ENCODE peak calls at places on chromosome 21, in five cellular contexts. One of them, this sample, is unnamed.

GRCh38 chr21:37582613-37583012 is 216.0 kb downstream of the DYRK1A start:
- DNase-seq in WTC11: no peak
- DNase-seq in A549: peak
- DNase-seq in K562: peak
- DNase-seq in HCT116: peak
- DNase-seq in this sample: peak

GRCh38 chr21:37087188-37087587 is 14.1 kb downstream of the TTC3 start:
- DNase-seq in WTC11: no peak
- DNase-seq in A549: peak
- DNase-seq in K562: peak
- DNase-seq in HCT116: peak
- DNase-seq in this sample: peak

GRCh38 chr21:31364265-31364945 is 20.3 kb upstream of the TIAM1 start:
- DNase-seq in WTC11: no peak
- DNase-seq in A549: no peak
- DNase-seq in K562: no peak
- DNase-seq in HCT116: no peak
- DNase-seq in this sample: peak

GRCh38 chr21:14773777-14774345 is 227.7 kb upstream of the SAMSN1 start:
- DNase-seq in WTC11: peak
- DNase-seq in A549: peak
- DNase-seq in K562: peak
- DNase-seq in HCT116: peak
- DNase-seq in this sample: peak

GRCh38 chr21:31403596-31404333 is 59.7 kb upstream of the TIAM1 start:
- DNase-seq in WTC11: no peak
- DNase-seq in A549: no peak
- DNase-seq in K562: no peak
- DNase-seq in HCT116: no peak
- DNase-seq in this sample: no peak

GRCh38 chr21:27134513-27134912 is 167.6 kb upstream of the ADAMTS5 start:
- DNase-seq in WTC11: no peak
- DNase-seq in A549: no peak
- DNase-seq in K562: no peak
- DNase-seq in HCT116: no peak
- DNase-seq in this sample: no peak

GRCh38 chr21:16302851-16303282 is 573.1 kb downstream of the USP25 start:
- DNase-seq in WTC11: no peak
- DNase-seq in A549: peak
- DNase-seq in K562: no peak
- DNase-seq in HCT116: no peak
- DNase-seq in this sample: no peak

GRCh38 chr21:14545906-14546480 is at the start of gene SAMSN1:
- DNase-seq in WTC11: no peak
- DNase-seq in A549: no peak
- DNase-seq in K562: peak
- DNase-seq in HCT116: no peak
- DNase-seq in this sample: peak

GRCh38 chr21:22174746-22175145 is 1176.5 kb downstream of the NCAM2 start:
- DNase-seq in WTC11: no peak
- DNase-seq in A549: no peak
- DNase-seq in K562: no peak
- DNase-seq in HCT116: no peak
- DNase-seq in this sample: no peak

GRCh38 chr21:21045538-21045937 is 47.3 kb downstream of the NCAM2 start:
- DNase-seq in WTC11: no peak
- DNase-seq in A549: no peak
- DNase-seq in K562: no peak
- DNase-seq in HCT116: no peak
- DNase-seq in this sample: no peak

GRCh38 chr21:40466893-40467483 is 380.0 kb downstream of the DSCAM start:
- DNase-seq in WTC11: no peak
- DNase-seq in A549: peak
- DNase-seq in K562: no peak
- DNase-seq in HCT116: no peak
- DNase-seq in this sample: peak

GRCh38 chr21:16539041-16539440 is 809.3 kb downstream of the USP25 start:
- DNase-seq in WTC11: no peak
- DNase-seq in A549: no peak
- DNase-seq in K562: no peak
- DNase-seq in HCT116: no peak
- DNase-seq in this sample: no peak

GRCh38 chr21:38761531-38761930 is 44.2 kb upstream of the ETS2 start:
- DNase-seq in WTC11: no peak
- DNase-seq in A549: no peak
- DNase-seq in K562: no peak
- DNase-seq in HCT116: no peak
- DNase-seq in this sample: peak

GRCh38 chr21:14560139-14560538 is 14.0 kb upstream of the SAMSN1 start:
- DNase-seq in WTC11: no peak
- DNase-seq in A549: no peak
- DNase-seq in K562: no peak
- DNase-seq in HCT116: no peak
- DNase-seq in this sample: no peak

GRCh38 chr21:41025057-41025390 is 142.9 kb upstream of the BACE2 start:
- DNase-seq in WTC11: no peak
- DNase-seq in A549: no peak
- DNase-seq in K562: no peak
- DNase-seq in HCT116: no peak
- DNase-seq in this sample: no peak

GRCh38 chr21:17931080-17931479 is 111.9 kb upstream of the C21orf91 start:
- DNase-seq in WTC11: no peak
- DNase-seq in A549: peak
- DNase-seq in K562: no peak
- DNase-seq in HCT116: peak
- DNase-seq in this sample: peak

GRCh38 chr21:29637553-29637952 is 302.2 kb downstream of the GRIK1 start:
- DNase-seq in WTC11: no peak
- DNase-seq in A549: no peak
- DNase-seq in K562: no peak
- DNase-seq in HCT116: no peak
- DNase-seq in this sample: no peak

GRCh38 chr21:38680401-38680800 is 125.3 kb upstream of the ETS2 start:
- DNase-seq in WTC11: no peak
- DNase-seq in A549: no peak
- DNase-seq in K562: no peak
- DNase-seq in HCT116: no peak
- DNase-seq in this sample: no peak

GRCh38 chr21:39022901-39023693 is 160.2 kb downstream of the PSMG1 start:
- DNase-seq in WTC11: no peak
- DNase-seq in A549: no peak
- DNase-seq in K562: peak
- DNase-seq in HCT116: no peak
- DNase-seq in this sample: no peak

GRCh38 chr21:32131960-32132359 is 146.9 kb downstream of the MIS18A start:
- DNase-seq in WTC11: no peak
- DNase-seq in A549: peak
- DNase-seq in K562: peak
- DNase-seq in HCT116: no peak
- DNase-seq in this sample: peak

GRCh38 chr21:37579356-37579755 is 212.8 kb downstream of the DYRK1A start:
- DNase-seq in WTC11: no peak
- DNase-seq in A549: no peak
- DNase-seq in K562: no peak
- DNase-seq in HCT116: no peak
- DNase-seq in this sample: no peak

GRCh38 chr21:38811257-38811656 is 5.5 kb downstream of the ETS2 start:
- DNase-seq in WTC11: no peak
- DNase-seq in A549: peak
- DNase-seq in K562: no peak
- DNase-seq in HCT116: no peak
- DNase-seq in this sample: no peak

GRCh38 chr21:21898801-21899200 is 900.6 kb downstream of the NCAM2 start:
- DNase-seq in WTC11: no peak
- DNase-seq in A549: no peak
- DNase-seq in K562: no peak
- DNase-seq in HCT116: no peak
- DNase-seq in this sample: no peak

GRCh38 chr21:16954787-16955186 is 558.1 kb upstream of the CXADR start:
- DNase-seq in WTC11: no peak
- DNase-seq in A549: no peak
- DNase-seq in K562: no peak
- DNase-seq in HCT116: no peak
- DNase-seq in this sample: no peak

GRCh38 chr21:39088831-39089380 is 94.3 kb downstream of the PSMG1 start:
- DNase-seq in WTC11: no peak
- DNase-seq in A549: peak
- DNase-seq in K562: peak
- DNase-seq in HCT116: no peak
- DNase-seq in this sample: no peak

GRCh38 chr21:15604424-15604823 is 125.4 kb upstream of the USP25 start:
- DNase-seq in WTC11: no peak
- DNase-seq in A549: peak
- DNase-seq in K562: no peak
- DNase-seq in HCT116: no peak
- DNase-seq in this sample: no peak

GRCh38 chr21:38506606-38507331 is 8.5 kb upstream of the ERG start:
- DNase-seq in WTC11: peak
- DNase-seq in A549: no peak
- DNase-seq in K562: no peak
- DNase-seq in HCT116: no peak
- DNase-seq in this sample: peak

GRCh38 chr21:15841856-15842564 is 112.2 kb downstream of the USP25 start:
- DNase-seq in WTC11: no peak
- DNase-seq in A549: no peak
- DNase-seq in K562: no peak
- DNase-seq in HCT116: no peak
- DNase-seq in this sample: no peak

GRCh38 chr21:14591882-14592281 is 45.8 kb upstream of the SAMSN1 start:
- DNase-seq in WTC11: no peak
- DNase-seq in A549: no peak
- DNase-seq in K562: no peak
- DNase-seq in HCT116: no peak
- DNase-seq in this sample: peak

GRCh38 chr21:15631342-15631741 is 98.4 kb upstream of the USP25 start:
- DNase-seq in WTC11: no peak
- DNase-seq in A549: peak
- DNase-seq in K562: no peak
- DNase-seq in HCT116: no peak
- DNase-seq in this sample: no peak

GRCh38 chr21:15638856-15639549 is 90.8 kb upstream of the USP25 start:
- DNase-seq in WTC11: no peak
- DNase-seq in A549: no peak
- DNase-seq in K562: no peak
- DNase-seq in HCT116: no peak
- DNase-seq in this sample: no peak

GRCh38 chr21:17428484-17428869 is 84.4 kb upstream of the CXADR start:
- DNase-seq in WTC11: no peak
- DNase-seq in A549: no peak
- DNase-seq in K562: no peak
- DNase-seq in HCT116: no peak
- DNase-seq in this sample: no peak

GRCh38 chr21:41482321-41482720 is 25.6 kb downstream of the TMPRSS2 start:
- DNase-seq in WTC11: no peak
- DNase-seq in A549: no peak
- DNase-seq in K562: no peak
- DNase-seq in HCT116: no peak
- DNase-seq in this sample: no peak

GRCh38 chr21:37868896-37869295 is 47.4 kb downstream of the KCNJ6 start:
- DNase-seq in WTC11: no peak
- DNase-seq in A549: no peak
- DNase-seq in K562: no peak
- DNase-seq in HCT116: no peak
- DNase-seq in this sample: no peak

DNA sequence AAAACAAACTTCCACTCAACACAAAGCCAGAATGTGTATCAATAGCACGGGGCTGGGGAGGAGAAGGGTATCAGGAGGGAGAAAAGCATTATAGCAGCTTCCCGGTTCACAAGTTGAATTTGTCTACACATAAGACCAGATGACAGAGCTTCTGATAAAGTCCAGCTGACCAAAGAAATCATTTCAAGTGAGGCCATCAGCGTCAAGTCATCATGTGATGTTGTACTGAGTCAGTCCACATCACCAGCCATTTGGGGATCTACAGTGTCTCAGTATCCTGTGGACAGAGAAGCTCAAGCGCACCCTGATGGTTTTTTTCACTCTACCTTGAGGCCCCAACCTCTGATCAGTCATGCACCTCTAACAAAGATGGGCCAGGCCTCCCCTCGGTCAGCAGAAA is 33.0 kb downstream of the SETD4 start:
- DNase-seq in WTC11: no peak
- DNase-seq in A549: no peak
- DNase-seq in K562: no peak
- DNase-seq in HCT116: no peak
- DNase-seq in this sample: no peak
- TF ChIP-seq MAX in WTC11: no peak
- TF ChIP-seq MAX in A549: no peak
- TF ChIP-seq MAX in K562: no peak
- TF ChIP-seq MAX in HCT116: no peak
- TF ChIP-seq MAX in this sample: no peak

DNA sequence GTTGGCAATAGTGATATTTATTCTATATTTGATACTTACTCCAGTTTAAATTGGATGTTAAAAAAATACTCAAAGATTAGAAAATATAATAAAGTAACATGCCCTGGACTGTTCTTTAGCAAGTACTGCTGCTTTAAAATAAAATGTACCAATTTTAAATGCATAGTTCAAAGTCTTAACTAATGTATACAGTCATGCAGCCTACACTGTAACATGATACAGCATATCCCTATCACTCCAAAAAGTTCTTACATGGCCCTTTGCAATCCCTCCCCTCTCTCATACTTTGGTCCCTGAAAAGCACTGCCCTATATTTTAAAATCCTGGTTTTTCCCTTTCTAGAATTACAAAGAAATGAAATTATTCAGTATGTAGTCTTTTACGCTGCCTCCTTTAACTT is 726.6 kb downstream of the LTN1 start:
- DNase-seq in WTC11: no peak
- DNase-seq in A549: no peak
- DNase-seq in K562: no peak
- DNase-seq in HCT116: no peak
- DNase-seq in this sample: no peak
- TF ChIP-seq MAX in WTC11: no peak
- TF ChIP-seq MAX in A549: no peak
- TF ChIP-seq MAX in K562: no peak
- TF ChIP-seq MAX in HCT116: no peak
- TF ChIP-seq MAX in this sample: no peak

DNA sequence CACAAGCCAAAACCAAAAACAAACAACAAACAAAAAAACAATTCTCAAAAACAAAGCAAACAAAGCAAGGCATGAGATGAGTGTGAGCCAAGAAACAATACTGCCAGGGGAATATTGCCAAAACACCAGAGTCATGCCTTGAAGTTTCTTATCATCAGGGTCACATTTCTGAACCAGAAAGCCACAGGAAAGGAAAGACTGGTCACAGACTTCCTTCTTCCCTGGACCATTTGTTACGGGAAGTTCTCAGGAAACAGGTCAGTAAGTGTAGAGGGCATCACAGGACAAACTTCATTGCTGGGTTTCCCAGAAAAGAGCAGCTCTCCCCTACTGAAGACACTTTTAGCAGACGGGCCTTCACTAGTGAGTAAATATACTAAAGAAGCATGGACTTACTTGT is 191.2 kb downstream of the GABPA start:
- DNase-seq in WTC11: no peak
- DNase-seq in A549: no peak
- DNase-seq in K562: no peak
- DNase-seq in HCT116: no peak
- DNase-seq in this sample: no peak
- TF ChIP-seq MAX in WTC11: no peak
- TF ChIP-seq MAX in A549: no peak
- TF ChIP-seq MAX in K562: no peak
- TF ChIP-seq MAX in HCT116: no peak
- TF ChIP-seq MAX in this sample: no peak

GRCh38 chr21:44455524-44456206 is 355 bp downstream of the LRRC3 start:
- DNase-seq in WTC11: peak
- DNase-seq in A549: peak
- DNase-seq in K562: peak
- DNase-seq in HCT116: no peak
- DNase-seq in this sample: peak
- TF ChIP-seq MAX in WTC11: peak
- TF ChIP-seq MAX in A549: peak
- TF ChIP-seq MAX in K562: no peak
- TF ChIP-seq MAX in HCT116: peak
- TF ChIP-seq MAX in this sample: no peak

This sample was measured in NB4.